ENCODE peak calls at places on chromosomes 7 and 10, in nine cellular contexts. F is B cell; X is activated CD4-positive, alpha-beta T cell treated with anti-CD3 and anti-CD28 coated beads, Interleukin-2, amount 50 U/mL, for 24 hours; O is NB4; S is esophagus squamous epithelium; T is hepatic stellate cell; I is D341Med; B is brain pericyte; M is nephron progenitor cell. A is an unnamed sample.

GRCh38 chr10:68471586-68472408 is at the start of gene DNA2:
- DNase-seq in F (peak; percentile 86), X (peak; percentile 68), O (peak; percentile 89), S (no peak), T (peak; percentile 93), I (peak; percentile 87), B (peak; percentile 21), M (peak; percentile 74), A (peak; percentile 60)

GRCh38 chr10:80612261-80612660 is 74.6 kb downstream of the SH2D4B start:
- DNase-seq in F (no peak), X (no peak), O (no peak), S (no peak), T (no peak), I (no peak), B (no peak), M (no peak), A (no peak)

GRCh38 chr10:21441625-21442024 is 83.9 kb downstream of the SKIDA1 start:
- DNase-seq in F (no peak), X (no peak), O (no peak), S (no peak), T (no peak), I (no peak), B (no peak), M (no peak), A (no peak)

GRCh38 chr7:50608196-50608906 is 43.1 kb upstream of the DDC start:
- DNase-seq in F (no peak), X (no peak), O (no peak), S (no peak), T (no peak), I (no peak), B (no peak), M (no peak), A (no peak)

GRCh38 chr10:125414998-125415397 is 254.6 kb upstream of the CTBP2 start:
- DNase-seq in F (no peak), X (no peak), O (no peak), S (no peak), T (no peak), I (no peak), B (no peak), M (no peak), A (no peak)

GRCh38 chr10:71584902-71585578 is 134.5 kb downstream of the C10orf105 start:
- DNase-seq in F (no peak), X (no peak), O (no peak), S (no peak), T (no peak), I (no peak), B (no peak), M (no peak), A (no peak)

GRCh38 chr10:17001961-17002749 is 127.5 kb downstream of the CUBN start:
- DNase-seq in F (no peak), X (no peak), O (no peak), S (no peak), T (peak; percentile 42), I (no peak), B (no peak), M (no peak), A (no peak)

GRCh38 chr7:44348300-44348699 is 22.9 kb upstream of the CAMK2B start:
- DNase-seq in F (no peak), X (no peak), O (peak; percentile 75), S (no peak), T (peak; percentile 67), I (peak; percentile 51), B (no peak), M (no peak), A (no peak)

GRCh38 chr10:32956365-32957197 is 1.4 kb downstream of the ITGB1 start:
- DNase-seq in F (no peak), X (no peak), O (no peak), S (no peak), T (no peak), I (no peak), B (no peak), M (no peak), A (no peak)

GRCh38 chr10:24207781-24208611 is 942 bp upstream of the KIAA1217 start:
- DNase-seq in F (no peak), X (no peak), O (no peak), S (no peak), T (no peak), I (no peak), B (no peak), M (no peak), A (no peak)

GRCh38 chr10:99742240-99742639 is 10.2 kb downstream of the CUTC start:
- DNase-seq in F (no peak), X (no peak), O (no peak), S (no peak), T (no peak), I (no peak), B (no peak), M (no peak), A (no peak)

GRCh38 chr7:22231806-22232205 is 125.1 kb downstream of the RAPGEF5 start:
- DNase-seq in F (no peak), X (no peak), O (no peak), S (no peak), T (no peak), I (no peak), B (no peak), M (no peak), A (no peak)

GRCh38 chr7:64667311-64667710 is 1.4 kb downstream of the ZNF107 start:
- DNase-seq in F (no peak), X (no peak), O (no peak), S (no peak), T (no peak), I (no peak), B (no peak), M (no peak), A (no peak)

GRCh38 chr7:48428091-48428710 is 256.9 kb downstream of the ABCA13 start:
- DNase-seq in F (no peak), X (no peak), O (no peak), S (no peak), T (no peak), I (no peak), B (no peak), M (no peak), A (no peak)

GRCh38 chr10:86335831-86336230 is 30.8 kb downstream of the GRID1 start:
- DNase-seq in F (no peak), X (no peak), O (no peak), S (no peak), T (no peak), I (no peak), B (no peak), M (no peak), A (no peak)

GRCh38 chr7:28685660-28686417 is 272.3 kb downstream of the TRIL start:
- DNase-seq in F (peak; percentile 9), X (no peak), O (peak; percentile 85), S (peak; percentile 46), T (peak; percentile 69), I (peak; percentile 38), B (peak; percentile 94), M (peak; percentile 31), A (no peak)

A was measured in natural killer cell.